ENCODE peak calls at places on chromosomes 7 and 10, in six cellular contexts. F is lung, Q is psoas muscle, B is cardiac muscle cell, W is colonic mucosa, Z is OCI-LY7. G is an unnamed sample.

GRCh38 chr10:111098679-111099437 is 22.0 kb downstream of the ADRA2A start:
- DNase-seq in F (no peak), Q (no peak), B (no peak), Z (peak; percentile 11), W (no peak), G (no peak)

GRCh38 chr10:124211921-124212320 is 118.5 kb upstream of the CHST15 start:
- DNase-seq in Z (no peak), W (no peak), Q (no peak), B (no peak), F (no peak), G (no peak)

GRCh38 chr10:21521910-21522533 is 3.5 kb downstream of the SKIDA1 start:
- DNase-seq in F (no peak), Z (no peak), W (no peak), B (no peak), Q (no peak), G (no peak)

GRCh38 chr10:42983595-42983990 is 93.3 kb upstream of the RET start:
- DNase-seq in F (no peak), Q (peak; percentile 28), B (no peak), W (peak; percentile 11), Z (no peak), G (no peak)

GRCh38 chr7:99624487-99624886 is 7.7 kb downstream of the ZSCAN25 start:
- DNase-seq in Q (peak; percentile 51), Z (no peak), W (no peak), B (no peak), F (no peak), G (no peak)

GRCh38 chr10:1737222-1738061 is at the start of gene ADARB2:
- DNase-seq in B (peak; percentile 92), Z (no peak), W (no peak), Q (no peak), F (no peak), G (no peak)

GRCh38 chr7:87225696-87226095 is 6.2 kb upstream of the TMEM243 start:
- DNase-seq in Z (no peak), F (no peak), Q (no peak), W (no peak), B (no peak), G (no peak)

GRCh38 chr7:20238754-20239324 is 21.7 kb upstream of the MACC1 start:
- DNase-seq in F (no peak), W (no peak), Z (no peak), Q (no peak), B (no peak), G (no peak)

GRCh38 chr10:132112611-132113010 is 46.9 kb downstream of the JAKMIP3 start:
- DNase-seq in Z (no peak), F (no peak), Q (no peak), B (no peak), W (no peak), G (peak; percentile 42)

GRCh38 chr7:154860621-154861375 is 142.1 kb downstream of the PAXIP1 start:
- DNase-seq in F (no peak), Z (no peak), B (no peak), Q (no peak), W (no peak), G (no peak)

GRCh38 chr10:29386347-29386999 is 97.6 kb downstream of the LYZL1 start:
- DNase-seq in F (no peak), W (no peak), Q (no peak), Z (peak; percentile 35), B (peak; percentile 57), G (no peak)

GRCh38 chr7:21011153-21011552 is 224.5 kb upstream of the SP8 start:
- DNase-seq in Q (no peak), Z (no peak), B (no peak), W (no peak), F (no peak), G (no peak)

GRCh38 chr10:95208702-95209391 is 14.8 kb downstream of the ACSM6 start:
- DNase-seq in F (no peak), Z (peak; percentile 42), B (peak; percentile 14), Q (no peak), W (no peak), G (no peak)

DNA sequence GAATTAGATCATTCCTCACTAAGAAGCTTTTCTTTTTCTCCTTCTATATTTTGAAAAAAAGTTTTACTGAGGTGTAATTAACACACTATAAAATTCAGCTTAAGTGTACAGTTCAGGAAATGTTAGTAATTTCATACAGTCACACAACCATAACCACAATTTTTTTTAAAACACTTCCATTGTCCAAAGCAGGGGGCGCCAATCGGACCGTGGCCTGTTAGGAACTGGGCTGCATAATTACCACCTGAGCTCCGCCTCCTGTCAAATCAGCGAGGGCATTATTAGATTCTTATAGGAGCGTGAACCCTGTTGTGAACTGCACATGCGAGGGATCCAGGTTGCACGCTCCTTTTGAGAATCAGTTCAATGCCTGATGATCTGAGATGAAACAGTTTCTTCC is 427.1 kb downstream of the TFEC start:
- DNase-seq in Z (no peak), F (no peak), Q (no peak), B (no peak), W (no peak), G (no peak)
- TF ChIP-seq CTCF in Z (peak; percentile 7), F (no peak), Q (no peak), B (no peak), W (no peak), G (no peak)

GRCh38 chr7:50619684-50620083 is 54.5 kb upstream of the DDC start:
- DNase-seq in F (no peak), Z (no peak), B (no peak), Q (no peak), W (no peak), G (no peak)
- H3K4me1 ChIP-seq in F (no peaks in the 10 kb centered on the region), Z (no peaks in the 10 kb centered on the region), B (peaks cover 40% of the 10 kb centered on the region), Q (peaks cover 11% of the 10 kb centered on the region), W (no peaks in the 10 kb centered on the region), G (peaks cover 8% of the 10 kb centered on the region)

DNA sequence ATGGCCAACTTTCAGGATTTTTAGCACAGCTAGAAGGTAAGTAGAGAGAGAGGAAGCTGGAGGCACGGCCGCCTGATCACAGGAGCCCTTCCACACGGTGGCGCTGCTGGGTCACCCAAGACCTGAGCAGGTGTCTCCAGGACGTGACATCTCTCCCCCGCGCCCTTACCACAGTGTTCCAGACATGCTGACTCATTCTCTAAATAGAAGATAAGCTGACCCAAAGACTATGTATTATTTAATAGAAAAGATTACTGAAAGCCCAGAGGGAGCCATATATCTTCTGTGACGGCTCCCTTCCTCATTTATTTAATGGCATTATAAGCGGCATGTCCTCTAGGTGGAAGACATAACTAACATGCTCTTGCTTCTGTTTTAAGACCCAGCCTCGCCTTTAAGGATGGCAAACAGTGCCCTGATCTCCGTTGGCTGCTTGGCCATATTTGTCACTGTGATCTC is 26.0 kb upstream of the MALSU1 start:
- DNase-seq in B (peak; percentile 92), W (peak; percentile 93), Q (peak; percentile 92), F (peak; percentile 90), Z (peak; percentile 93), G (peak; percentile 39)
- TF ChIP-seq CTCF in B (peak; percentile 93), W (peak; percentile 82), Q (peak; percentile 85), F (peak; percentile 65), Z (peak; percentile 95), G (peak; percentile 54)

DNA sequence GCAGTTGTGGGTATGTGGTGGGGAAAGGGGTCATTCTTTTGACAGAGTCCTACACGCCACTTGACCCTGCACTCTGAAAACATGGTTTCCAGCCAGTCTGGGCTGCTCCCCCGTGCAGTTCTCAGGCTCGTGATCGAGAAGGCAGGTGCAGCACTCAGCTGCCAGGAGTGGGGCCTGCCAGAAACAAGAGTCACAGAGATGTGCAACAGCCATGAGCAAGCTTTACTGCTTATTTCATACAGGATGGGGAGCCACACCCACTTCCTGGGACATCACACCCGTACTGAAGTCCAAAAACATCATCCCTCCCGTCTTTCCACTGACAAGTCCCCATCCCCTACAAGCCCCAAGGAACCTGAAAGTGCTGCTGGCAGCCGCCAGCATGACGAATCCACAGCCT is 9.3 kb downstream of the ATG9B start:
- DNase-seq in Q (no peak), W (peak; percentile 36), B (no peak), F (no peak), Z (peak; percentile 35), G (no peak)
- H3K4me1 ChIP-seq in Q (peaks cover 8% of the 10 kb centered on the region), W (no peaks in the 10 kb centered on the region), B (peaks cover 20% of the 10 kb centered on the region), F (no peaks in the 10 kb centered on the region), Z (peaks cover 10% of the 10 kb centered on the region), G (peaks cover 15% of the 10 kb centered on the region)

GRCh38 chr7:121398246-121398645 is 2.1 kb upstream of the FAM3C start:
- DNase-seq in B (no peak), Z (no peak), Q (no peak), W (no peak), F (no peak), G (no peak)
- TF ChIP-seq CTCF in B (peak; percentile 12), Z (peak; percentile 48), Q (no peak), W (no peak), F (no peak), G (no peak)